ENCODE peak calls at places on chromosome 7, in eight cellular contexts. X is HFFc6; C is activated CD8-positive, alpha-beta memory T cell treated with anti-CD3 and anti-CD28 coated beads, Interleukin-2, amount 50 U/mL, for 4 hours; S is sciatic nerve; Y is occipital lobe; G is activated CD4-positive, alpha-beta T cell treated with anti-CD3 and anti-CD28 coated beads, Interleukin-2, amount 10 ng/mL, durations not matched to agents 7 days and 5 days; L is GM19239; Z is stimulated activated naive CD4-positive, alpha-beta T cell treated with Interleukin-2 at 50 U/mL for 16 hours. M is an unnamed sample.

GRCh38 chr7:78130443-78131200 is 332.0 kb downstream of the PHTF2 start:
- DNase-seq in X (no peak), C (no peak), S (no peak), Y (no peak), G (no peak), L (no peak), Z (no peak), M (no peak)

GRCh38 chr7:34354906-34355305 is 303.1 kb upstream of the NPSR1 start:
- DNase-seq in X (peak; percentile 57), C (no peak), S (no peak), Y (no peak), G (no peak), L (no peak), Z (no peak), M (peak; percentile 36)

GRCh38 chr7:155550916-155551315 is 4.6 kb upstream of the CNPY1 start:
- DNase-seq in X (no peak), C (no peak), S (no peak), Y (no peak), G (no peak), L (no peak), Z (no peak), M (no peak)

GRCh38 chr7:149624006-149624405 is 126.4 kb upstream of the ZNF746 start:
- DNase-seq in X (peak; percentile 8), C (peak; percentile 56), S (peak; percentile 62), Y (no peak), G (peak; percentile 64), L (no peak), Z (peak; percentile 46), M (peak; percentile 5)

GRCh38 chr7:34776748-34777358 is 118.8 kb downstream of the NPSR1 start:
- DNase-seq in X (no peak), C (no peak), S (no peak), Y (no peak), G (no peak), L (no peak), Z (no peak), M (no peak)

GRCh38 chr7:117009705-117010361 is 56.5 kb downstream of the ST7 start:
- DNase-seq in X (no peak), C (no peak), S (no peak), Y (no peak), G (peak; percentile 33), L (no peak), Z (no peak), M (no peak)

GRCh38 chr7:140998715-140999114 is 16.0 kb downstream of the MRPS33 start:
- DNase-seq in X (no peak), C (no peak), S (no peak), Y (no peak), G (no peak), L (no peak), Z (no peak), M (no peak)

GRCh38 chr7:19713676-19714075 is 4.8 kb upstream of the POLR1F start:
- DNase-seq in X (peak; percentile 45), C (peak; percentile 47), S (no peak), Y (no peak), G (peak; percentile 53), L (no peak), Z (peak; percentile 15), M (peak; percentile 65)

GRCh38 chr7:326845-327304 is 36.9 kb downstream of the FOXL3 start:
- DNase-seq in X (no peak), C (no peak), S (no peak), Y (no peak), G (no peak), L (no peak), Z (no peak), M (peak; percentile 24)

GRCh38 chr7:45183711-45184210 is 26.2 kb downstream of the RAMP3 start:
- DNase-seq in X (no peak), C (no peak), S (peak; percentile 44), Y (no peak), G (no peak), L (no peak), Z (no peak), M (no peak)

GRCh38 chr7:110774066-110774465 is 316.9 kb upstream of the LRRN3 start:
- DNase-seq in X (no peak), C (no peak), S (no peak), Y (no peak), G (no peak), L (no peak), Z (no peak), M (no peak)

GRCh38 chr7:92042056-92042737 is 92.1 kb downstream of the CYP51A1 start:
- DNase-seq in X (no peak), C (no peak), S (no peak), Y (no peak), G (no peak), L (no peak), Z (no peak), M (no peak)

GRCh38 chr7:2011266-2012043 is 221.3 kb downstream of the MAD1L1 start:
- DNase-seq in X (no peak), C (peak; percentile 13), S (peak; percentile 51), Y (no peak), G (no peak), L (no peak), Z (no peak), M (no peak)

GRCh38 chr7:668139-668871 is 58.2 kb upstream of the DNAAF5 start:
- DNase-seq in X (peak; percentile 69), C (no peak), S (peak; percentile 71), Y (no peak), G (no peak), L (no peak), Z (no peak), M (peak; percentile 29)

GRCh38 chr7:115417662-115418061 is 495.8 kb downstream of the MDFIC start:
- DNase-seq in X (no peak), C (no peak), S (no peak), Y (no peak), G (no peak), L (no peak), Z (no peak), M (no peak)

GRCh38 chr7:151796091-151796870 is 80.6 kb downstream of the PRKAG2 start:
- DNase-seq in X (no peak), C (no peak), S (no peak), Y (no peak), G (no peak), L (no peak), Z (no peak), M (no peak)

GRCh38 chr7:36209814-36210183 is 56.7 kb downstream of the EEPD1 start:
- DNase-seq in X (no peak), C (no peak), S (no peak), Y (no peak), G (no peak), L (no peak), Z (no peak), M (no peak)

GRCh38 chr7:5500056-5500776 is 76.6 kb upstream of the TNRC18 start:
- DNase-seq in X (no peak), C (no peak), S (no peak), Y (no peak), G (no peak), L (no peak), Z (no peak), M (no peak)

GRCh38 chr7:139656387-139656786 is 121.4 kb downstream of the HIPK2 start:
- DNase-seq in X (no peak), C (no peak), S (no peak), Y (no peak), G (no peak), L (no peak), Z (no peak), M (no peak)

GRCh38 chr7:135147341-135147898 is 452 bp upstream of the TMEM140 start:
- DNase-seq in X (no peak), C (no peak), S (no peak), Y (no peak), G (peak; percentile 44), L (no peak), Z (no peak), M (peak; percentile 16)

GRCh38 chr7:34382166-34382893 is 275.7 kb upstream of the NPSR1 start:
- DNase-seq in X (no peak), C (no peak), S (no peak), Y (no peak), G (no peak), L (no peak), Z (no peak), M (no peak)

GRCh38 chr7:155212301-155213015 is 85.2 kb upstream of the INSIG1 start:
- DNase-seq in X (no peak), C (no peak), S (no peak), Y (no peak), G (no peak), L (no peak), Z (no peak), M (no peak)

GRCh38 chr7:81470084-81470723 is 299.6 kb downstream of the HGF start:
- DNase-seq in X (peak; percentile 73), C (no peak), S (peak; percentile 85), Y (peak; percentile 24), G (peak; percentile 34), L (no peak), Z (no peak), M (peak; percentile 56)

GRCh38 chr7:34656036-34656435 is 2.0 kb upstream of the NPSR1 start:
- DNase-seq in X (no peak), C (no peak), S (no peak), Y (no peak), G (no peak), L (no peak), Z (no peak), M (no peak)

GRCh38 chr7:103073989-103074518 is 542 bp downstream of the FBXL13 start:
- DNase-seq in X (no peak), C (no peak), S (no peak), Y (no peak), G (no peak), L (no peak), Z (no peak), M (no peak)

GRCh38 chr7:156608176-156608478 is 32.4 kb upstream of the RNF32 start:
- DNase-seq in X (no peak), C (no peak), S (no peak), Y (no peak), G (no peak), L (no peak), Z (no peak), M (no peak)

GRCh38 chr7:36390199-36391090 is 783 bp downstream of the ANLN start:
- DNase-seq in X (peak; percentile 87), C (peak; percentile 26), S (peak; percentile 69), Y (peak; percentile 46), G (peak; percentile 56), L (peak; percentile 12), Z (peak; percentile 28), M (peak; percentile 87)

GRCh38 chr7:74025146-74025545 is 2.8 kb upstream of the ELN start:
- DNase-seq in X (no peak), C (no peak), S (no peak), Y (no peak), G (no peak), L (no peak), Z (no peak), M (no peak)

GRCh38 chr7:38863609-38864291 is 45.2 kb downstream of the VPS41 start:
- DNase-seq in X (no peak), C (no peak), S (no peak), Y (no peak), G (no peak), L (no peak), Z (no peak), M (no peak)

GRCh38 chr7:63057265-63057664 is 941.4 kb upstream of the ZNF722 start:
- DNase-seq in X (no peak), C (no peak), S (no peak), Y (no peak), G (no peak), L (no peak), Z (no peak), M (no peak)

M was measured in brain microvascular endothelial cell.